ENCODE peak calls at places on chromosomes 3 and 15, in seven cellular contexts. D is lower leg skin, Z is fibroblast of pulmonary artery, J is endothelial cell of umbilical vein, C is body of pancreas, H is GM06990, Q is ovary. E is an unnamed sample.

GRCh38 chr3:78497025-78497424 is 1270.8 kb downstream of the ROBO1 start:
- DNase-seq in Z (no peak), D (no peak), C (peak), H (no peak), J (no peak), Q (no peak), E (no peak)

GRCh38 chr3:182349951-182350350 is 443.4 kb upstream of the ATP11B start:
- DNase-seq in D (no peak), H (no peak), Z (no peak), J (no peak), C (no peak), Q (no peak), E (no peak)

GRCh38 chr15:100764778-100765457 is 114.7 kb upstream of the ALDH1A3 start:
- DNase-seq in Z (peak), C (no peak), J (peak), D (peak), H (no peak), Q (no peak), E (peak)

GRCh38 chr3:122973893-122974615 is 53.5 kb downstream of the SEMA5B start:
- DNase-seq in D (no peak), H (no peak), C (no peak), J (no peak), Z (no peak), Q (no peak), E (no peak)

GRCh38 chr3:86793786-86794185 is 197.2 kb downstream of the VGLL3 start:
- DNase-seq in Q (no peak), J (no peak), Z (peak), D (no peak), H (no peak), C (peak), E (peak)

GRCh38 chr15:40902605-40903561 is 8.6 kb downstream of the VPS18 start:
- DNase-seq in H (no peak), Z (peak), J (no peak), Q (no peak), C (peak), D (peak), E (peak)

GRCh38 chr3:71998995-71999673 is 214.2 kb upstream of the PROK2 start:
- DNase-seq in Z (peak), H (no peak), J (no peak), D (no peak), Q (no peak), C (no peak), E (peak)

GRCh38 chr3:33044676-33045075 is 52.3 kb downstream of the GLB1 start:
- DNase-seq in Z (no peak), Q (no peak), J (no peak), C (no peak), H (no peak), D (no peak), E (no peak)

GRCh38 chr3:64082411-64082810 is 59.1 kb upstream of the PSMD6 start:
- DNase-seq in Q (no peak), D (no peak), H (no peak), C (no peak), J (no peak), Z (no peak), E (no peak)

GRCh38 chr3:132090921-132091320 is 56.1 kb upstream of the CPNE4 start:
- DNase-seq in Z (peak), Q (no peak), J (no peak), D (no peak), H (no peak), C (no peak), E (peak)

GRCh38 chr3:157493627-157494550 is 9.3 kb downstream of the VEPH1 start:
- DNase-seq in Z (peak), D (no peak), J (peak), H (no peak), Q (no peak), C (peak), E (peak)

DNA sequence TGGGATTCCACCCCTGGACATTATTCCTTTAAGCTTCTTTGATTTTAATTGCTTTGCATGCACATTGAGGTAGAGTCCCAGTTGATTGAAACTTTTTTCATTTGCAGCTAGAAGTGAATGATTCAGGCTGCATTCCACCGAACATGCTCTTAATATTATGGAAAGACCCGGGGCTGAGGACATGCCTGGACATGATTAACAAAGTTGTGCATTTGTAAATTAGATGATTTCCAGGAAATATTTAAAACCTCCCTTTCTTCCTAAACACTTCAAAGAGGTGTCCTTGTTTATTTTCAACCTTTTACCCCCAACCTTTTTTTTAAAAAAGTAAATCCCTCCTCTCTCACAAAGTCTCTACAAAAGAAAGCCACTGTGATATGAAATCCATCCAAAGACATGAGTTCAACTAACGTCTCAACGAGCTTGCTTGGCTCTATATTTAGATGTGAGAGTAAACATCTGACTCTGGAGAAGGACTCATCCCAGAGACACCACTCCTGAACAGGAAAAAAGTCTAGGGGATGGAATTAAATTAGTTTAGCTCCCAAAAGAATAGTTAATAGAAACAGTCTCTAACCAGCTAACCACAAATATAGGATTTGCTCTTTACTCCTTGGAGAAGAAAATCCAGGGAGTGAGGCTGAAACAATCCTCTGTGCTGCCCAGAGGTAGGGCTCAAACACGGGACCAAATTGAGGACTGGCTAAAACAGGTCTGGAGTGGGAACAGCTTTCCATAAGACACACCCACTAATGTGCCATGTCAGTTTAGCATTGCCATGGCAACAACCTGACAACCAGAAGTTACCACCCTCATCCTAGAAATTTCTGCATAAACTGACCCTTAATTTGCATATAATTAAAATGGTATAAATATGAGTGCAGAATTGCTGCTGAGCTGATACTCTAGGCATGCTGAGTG is 83.1 kb downstream of the XXYLT1 start:
- DNase-seq in C (no peak), Q (no peak), D (no peak), J (peak), Z (peak), H (no peak), E (peak)
- H3K4me3 ChIP-seq in C (no peak), Q (no peak), D (no peak), J (no peak), Z (no peak), H (no peak), E (no peak)

GRCh38 chr3:156474560-156475389 is 80.1 kb downstream of the SSR3 start:
- DNase-seq in J (no peak), H (no peak), Q (no peak), C (no peak), D (no peak), Z (no peak), E (no peak)
- TF ChIP-seq CTCF in J (peak), H (peak), Q (no peak), C (peak), D (no peak), Z (peak), E (peak)

GRCh38 chr3:187368765-187369450 is 723 bp downstream of the RTP4 start:
- DNase-seq in Z (no peak), C (no peak), Q (no peak), J (no peak), H (no peak), D (no peak), E (peak)
- H3K4me3 ChIP-seq in Z (no peak), C (no peak), Q (peak), J (no peak), H (peak), D (no peak), E (peak)

DNA sequence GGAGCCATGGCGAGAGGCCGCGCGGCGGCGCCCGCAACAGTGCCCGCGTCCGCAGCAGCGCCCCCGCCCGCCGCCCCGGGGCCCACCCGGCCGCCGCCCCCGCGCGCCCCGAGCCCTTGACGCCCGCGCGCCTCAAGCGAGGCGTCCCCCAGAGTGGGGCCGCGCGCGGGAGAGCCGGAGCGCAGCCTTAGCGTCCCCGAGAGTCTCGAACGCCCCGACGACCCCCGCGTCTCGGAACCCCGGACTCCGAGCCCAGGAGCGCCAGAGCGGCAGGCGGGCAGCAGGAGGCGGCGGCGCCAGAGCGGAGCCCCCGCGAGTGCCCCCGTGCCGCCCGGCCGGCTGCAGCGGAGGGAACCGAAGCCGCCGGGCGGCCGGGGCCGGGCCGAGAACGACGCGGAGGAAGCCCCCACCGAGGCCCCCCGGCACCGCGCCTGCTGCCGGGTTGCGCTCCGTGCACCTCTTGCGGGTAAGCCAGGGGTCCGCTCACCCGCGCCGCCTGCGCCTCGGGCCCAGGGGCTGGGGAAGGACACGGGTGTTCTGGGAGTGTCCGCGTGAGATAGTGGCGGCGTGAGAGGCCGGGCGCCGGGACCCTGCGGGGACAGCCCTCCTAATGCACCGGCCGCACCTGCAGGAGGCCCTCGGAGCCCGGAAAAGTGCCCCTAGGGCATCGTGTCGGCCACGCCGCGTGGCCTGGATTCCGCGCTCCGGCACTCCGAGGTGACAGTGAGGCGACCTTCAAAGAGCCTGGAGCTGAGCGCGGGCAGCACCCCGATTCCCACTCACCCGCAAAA is 51.9 kb upstream of the ULK4 start:
- DNase-seq in D (peak), C (peak), Q (peak), Z (no peak), H (peak), J (no peak), E (no peak)
- TF ChIP-seq CTCF in D (no peak), C (no peak), Q (no peak), Z (no peak), H (no peak), J (no peak), E (no peak)

GRCh38 chr3:114496466-114496865 is 202.6 kb downstream of the TIGIT start:
- DNase-seq in Z (peak), Q (no peak), D (no peak), C (no peak), J (no peak), H (no peak), E (peak)
- H3K4me3 ChIP-seq in Z (no peak), Q (no peak), D (no peak), C (no peak), J (no peak), H (no peak), E (no peak)

GRCh38 chr15:89498574-89498906 is 2.2 kb upstream of the RHCG start:
- DNase-seq in Q (no peak), Z (no peak), D (peak), C (no peak), J (no peak), H (no peak), E (no peak)
- TF ChIP-seq CTCF in Q (no peak), Z (no peak), D (no peak), C (no peak), J (no peak), H (no peak), E (no peak)